ENCODE peak calls at places on chromosomes 12 and 14, in five cellular contexts. Z, R, J, U and B are unnamed samples.
A peak's percentile ranks its signal among the peaks of the same experiment; 100 is the strongest.

GRCh38 chr14:91328313-91329050 is 84.0 kb upstream of the GPR68 start:
- DNase-seq in Z (no peak), R (no peak), J (no peak), U (no peak), B (no peak)

GRCh38 chr12:19093218-19093617 is 36.3 kb upstream of the PLEKHA5 start:
- DNase-seq in Z (no peak), R (no peak), J (no peak), U (no peak), B (no peak)

GRCh38 chr14:21267886-21268611 is 1.2 kb downstream of the HNRNPC start:
- DNase-seq in Z (no peak), R (no peak), J (no peak), U (peak; percentile 64), B (no peak)

GRCh38 chr14:51534623-51535022 is 117.1 kb upstream of the FRMD6 start:
- DNase-seq in Z (no peak), R (no peak), J (no peak), U (peak; percentile 89), B (peak; percentile 41)

GRCh38 chr12:57370696-57371095 is 60.1 kb downstream of the R3HDM2 start:
- DNase-seq in Z (no peak), R (no peak), J (no peak), U (no peak), B (no peak)

GRCh38 chr12:125861299-125862281 is 796.4 kb downstream of the AACS start:
- DNase-seq in Z (no peak), R (peak; percentile 69), J (no peak), U (no peak), B (peak; percentile 91)

GRCh38 chr12:1807107-1807478 is 13.3 kb upstream of the LRTM2 start:
- DNase-seq in Z (no peak), R (no peak), J (no peak), U (no peak), B (peak; percentile 16)

GRCh38 chr12:77120695-77121094 is 55.3 kb upstream of the E2F7 start:
- DNase-seq in Z (no peak), R (no peak), J (peak; percentile 50), U (peak; percentile 42), B (no peak)

GRCh38 chr14:20530771-20531571 is 25.6 kb downstream of the RNASE10 start:
- DNase-seq in Z (peak; percentile 33), R (peak; percentile 58), J (peak; percentile 28), U (peak; percentile 58), B (peak; percentile 30)

DNA sequence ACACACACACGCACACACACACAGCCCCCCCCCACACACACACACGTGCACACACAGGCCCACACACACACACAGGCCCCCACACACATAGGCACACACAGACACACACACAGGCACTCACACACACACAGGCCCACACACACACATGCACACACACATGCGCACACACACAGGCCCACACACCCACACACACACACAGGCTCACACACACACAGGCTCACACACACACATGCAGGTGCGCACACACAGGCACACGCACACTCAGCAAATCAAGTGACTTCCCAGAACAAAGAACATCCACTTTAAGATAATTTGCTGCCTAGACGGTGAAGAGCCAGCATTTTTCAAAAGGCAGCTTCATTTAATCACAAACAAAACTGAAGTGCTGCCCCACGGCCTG is 78.5 kb upstream of the FBRSL1 start:
- DNase-seq in Z (no peak), R (no peak), J (no peak), U (no peak), B (no peak)
- H3K27me3 ChIP-seq in Z (peaks cover 10% of the 10 kb centered on the region), R (peaks cover 70% of the 10 kb centered on the region), J (peaks cover 46% of the 10 kb centered on the region), U (peaks cover 9% of the 10 kb centered on the region), B (no peaks in the 10 kb centered on the region)

GRCh38 chr12:67665679-67666078 is 17.1 kb downstream of the DYRK2 start:
- DNase-seq in Z (no peak), R (no peak), J (no peak), U (no peak), B (no peak)

GRCh38 chr12:67659296-67659695 is 10.8 kb downstream of the DYRK2 start:
- DNase-seq in Z (no peak), R (no peak), J (no peak), U (no peak), B (no peak)

GRCh38 chr12:67666605-67667004 is 18.1 kb downstream of the DYRK2 start:
- DNase-seq in Z (no peak), R (no peak), J (no peak), U (no peak), B (no peak)

GRCh38 chr12:67661311-67662011 is 12.9 kb downstream of the DYRK2 start:
- DNase-seq in Z (no peak), R (no peak), J (no peak), U (peak; percentile 65), B (no peak)

GRCh38 chr12:67663121-67663520 is 14.6 kb downstream of the DYRK2 start:
- DNase-seq in Z (no peak), R (no peak), J (no peak), U (no peak), B (no peak)
- H3K27ac ChIP-seq in Z (peak overlapping the region; percentile 80), R (peak overlapping the region; percentile 13), J (no peak overlapping the region), U (no peak overlapping the region), B (no peak overlapping the region)

DNA sequence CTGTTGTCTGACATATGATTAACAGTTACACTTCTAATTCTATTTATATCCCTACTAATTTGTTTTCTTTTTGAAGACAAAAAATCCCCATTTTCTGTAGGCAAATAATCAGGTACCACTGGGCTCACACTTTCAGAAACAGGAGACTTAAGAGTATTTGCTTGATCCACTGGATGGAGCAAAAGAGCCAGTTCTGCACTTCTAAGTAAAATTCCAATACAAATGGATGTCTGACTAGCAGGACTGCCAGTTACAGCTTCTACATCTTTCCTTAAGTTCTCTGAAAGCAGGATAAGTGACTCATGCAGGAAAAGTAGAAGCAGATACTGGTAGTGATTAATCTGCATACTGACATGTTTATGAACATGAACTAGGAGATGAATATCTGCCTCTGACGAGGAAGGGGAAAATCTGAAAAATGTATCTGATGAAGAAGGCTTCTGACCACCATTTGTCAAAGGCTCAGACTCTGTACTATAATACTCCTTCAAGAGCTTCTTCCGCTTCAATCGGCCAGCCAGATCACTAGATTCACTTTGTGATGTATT is 73.8 kb upstream of the ANKS1B start:
- DNase-seq in Z (no peak), R (no peak), J (peak; percentile 17), U (peak; percentile 86), B (no peak)
- H3K36me3 ChIP-seq in Z (peaks cover 53% of the 10 kb centered on the region), R (peaks cover 82% of the 10 kb centered on the region), J (no peaks in the 10 kb centered on the region), U (peaks cover 4% of the 10 kb centered on the region), B (no peaks in the 10 kb centered on the region)

GRCh38 chr14:71499018-71499417 is 433.2 kb upstream of the RGS6 start:
- DNase-seq in Z (no peak), R (no peak), J (no peak), U (no peak), B (no peak)
- H3K27me3 ChIP-seq in Z (no peaks in the 10 kb centered on the region), R (no peaks in the 10 kb centered on the region), J (no peaks in the 10 kb centered on the region), U (no peaks in the 10 kb centered on the region), B (no peaks in the 10 kb centered on the region)

DNA sequence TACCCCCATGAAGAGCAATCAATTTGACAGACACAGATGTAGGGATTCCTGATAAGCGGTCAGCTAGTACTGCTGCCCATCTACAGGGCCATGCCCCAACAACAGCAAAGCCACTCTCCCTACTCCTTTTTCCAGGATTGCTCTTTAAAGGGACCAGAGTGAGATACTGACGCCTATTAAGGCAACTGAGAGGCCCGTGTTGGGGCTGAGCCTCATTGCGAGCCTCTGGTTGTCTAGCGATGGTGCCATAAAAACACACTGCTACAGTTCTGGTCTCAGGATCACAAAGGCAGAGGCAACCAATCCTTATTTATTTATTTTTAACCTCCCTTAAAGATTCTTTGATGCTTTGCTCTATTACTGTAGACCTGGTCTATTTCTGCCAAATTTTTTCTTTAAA is 31.1 kb downstream of the AK7 start:
- DNase-seq in Z (no peak), R (no peak), J (no peak), U (no peak), B (no peak)
- H3K27ac ChIP-seq in Z (no peak overlapping the region), R (no peak overlapping the region), J (no peak overlapping the region), U (no peak overlapping the region), B (no peak overlapping the region)

DNA sequence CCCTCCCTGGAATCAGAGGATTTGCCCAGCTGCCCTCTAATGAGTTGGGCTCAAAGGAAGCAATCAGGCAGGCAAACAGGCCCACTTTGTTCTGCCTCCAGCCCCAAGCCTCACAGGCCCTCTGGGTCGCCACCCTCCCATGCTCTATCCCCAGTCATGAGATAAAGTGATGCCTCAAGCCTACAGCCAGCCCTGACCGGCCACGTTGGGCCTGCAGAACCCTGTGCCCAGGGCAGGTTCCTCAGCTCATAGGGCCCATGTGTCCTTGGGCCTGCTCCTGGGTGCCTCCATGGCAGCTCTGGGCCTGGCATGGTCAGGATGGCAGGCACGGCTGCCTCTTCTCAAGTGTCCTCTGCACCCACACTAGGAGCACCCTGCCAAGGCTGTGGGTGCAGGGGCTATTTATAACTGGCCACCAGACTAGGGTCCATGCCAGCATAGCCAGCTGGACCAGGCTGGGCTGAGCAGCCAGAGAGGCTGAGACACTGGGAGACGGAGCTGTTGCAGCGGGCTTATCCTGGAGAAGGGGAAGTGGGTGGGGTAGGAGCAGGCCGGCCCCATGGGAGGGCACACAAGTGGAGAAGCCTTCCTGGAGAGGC is 20.2 kb downstream of the HDAC7 start:
- DNase-seq in Z (peak; percentile 83), R (peak; percentile 74), J (no peak), U (no peak), B (no peak)
- H3K36me3 ChIP-seq in Z (peaks cover 35% of the 10 kb centered on the region), R (peaks cover 52% of the 10 kb centered on the region), J (peaks cover 25% of the 10 kb centered on the region), U (peaks cover 7% of the 10 kb centered on the region), B (no peaks in the 10 kb centered on the region)

DNA sequence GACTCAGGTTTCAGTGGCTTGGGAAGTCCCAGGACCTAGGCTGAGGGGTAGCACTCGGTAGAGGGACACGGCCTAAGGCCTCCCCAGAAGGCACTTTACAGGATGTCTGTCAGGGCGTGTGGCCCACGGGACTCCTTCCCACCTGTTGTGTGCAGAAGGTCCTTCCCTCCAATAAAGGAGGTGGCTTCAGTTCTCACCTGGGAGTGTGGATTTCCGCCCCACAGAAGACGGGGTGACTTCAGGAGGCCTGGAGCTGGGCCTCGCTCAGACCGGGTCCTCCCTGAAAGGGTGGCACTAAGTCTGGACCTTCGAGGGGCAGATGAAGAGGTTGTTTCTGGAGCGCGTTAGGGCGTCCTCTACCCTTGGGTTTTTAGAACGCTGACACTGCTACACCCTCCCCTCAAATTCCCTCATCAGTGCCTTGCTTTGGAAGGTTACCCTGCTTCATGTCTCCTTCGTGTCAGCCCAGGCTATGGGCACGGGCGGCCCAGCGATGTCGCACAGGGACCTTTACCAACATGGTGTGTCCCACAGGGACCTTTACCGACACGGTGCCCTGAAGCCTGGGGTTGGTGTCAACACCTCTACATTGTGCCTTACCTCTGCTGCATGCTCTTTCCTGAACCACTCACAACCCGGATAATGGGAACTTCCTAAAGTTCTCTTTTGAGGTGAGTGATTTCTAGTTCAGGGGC is 7.1 kb downstream of the SLC6A12 start:
- DNase-seq in Z (no peak), R (no peak), J (no peak), U (no peak), B (peak; percentile 29)
- H3K27me3 ChIP-seq in Z (no peaks in the 10 kb centered on the region), R (peaks cover 10% of the 10 kb centered on the region), J (peaks cover 37% of the 10 kb centered on the region), U (peaks cover 10% of the 10 kb centered on the region), B (no peaks in the 10 kb centered on the region)

DNA sequence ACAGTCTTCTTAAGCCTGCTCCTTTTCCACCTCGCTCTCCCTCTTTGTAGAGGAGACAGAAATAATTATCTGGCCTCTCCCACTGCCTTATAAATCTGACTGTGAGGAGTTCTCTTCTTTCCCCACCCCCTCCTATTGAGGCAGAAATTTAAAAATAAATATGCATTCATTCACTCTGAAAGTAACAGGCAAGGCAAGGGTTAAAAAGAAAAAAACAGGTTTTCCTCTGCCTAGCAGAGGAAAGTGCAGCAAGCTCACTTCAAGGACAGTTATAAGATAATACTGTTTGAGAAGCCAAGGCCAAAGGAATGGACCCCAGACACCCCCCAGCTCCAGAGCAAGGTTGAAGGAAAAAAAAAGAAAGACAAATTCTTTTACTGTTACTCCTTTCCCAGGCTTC is 56.3 kb downstream of the DHRS2 start:
- DNase-seq in Z (no peak), R (no peak), J (no peak), U (no peak), B (no peak)
- H3K27ac ChIP-seq in Z (no peak overlapping the region), R (no peak overlapping the region), J (no peak overlapping the region), U (no peak overlapping the region), B (no peak overlapping the region)